ENCODE peak calls at places on chromosomes 4 and X, in six cellular contexts. F is iris pigment epithelial cell, L is RPMI7951, C is choroid plexus epithelial cell, R is amygdala, Z is NCI-H82. U is an unnamed sample.

GRCh38 chrX:39855748-39856129 is 242.0 kb downstream of the BCOR start:
- DNase-seq in F (no peak), L (peak; percentile 76), C (no peak), R (no peak), Z (peak; percentile 81), U (peak; percentile 15)

GRCh38 chr4:41329361-41329760 is 72.6 kb downstream of the UCHL1 start:
- DNase-seq in F (no peak), L (no peak), C (no peak), R (no peak), Z (no peak), U (no peak)

GRCh38 chr4:130395871-130396270 is 1299.9 kb downstream of the C4orf33 start:
- DNase-seq in F (peak; percentile 95), L (peak; percentile 4), C (peak; percentile 90), R (no peak), Z (no peak), U (peak; percentile 73)

GRCh38 chrX:109872021-109872730 is 130.7 kb upstream of the TMEM164 start:
- DNase-seq in F (peak; percentile 8), L (peak; percentile 23), C (peak; percentile 36), R (no peak), Z (no peak), U (peak; percentile 81)

GRCh38 chrX:27966955-27967354 is 14.3 kb downstream of the DCAF8L1 start:
- DNase-seq in F (peak; percentile 82), L (no peak), C (peak; percentile 66), R (no peak), Z (no peak), U (peak; percentile 71)

GRCh38 chr4:162957521-162958143 is 209.1 kb downstream of the NAF1 start:
- DNase-seq in F (no peak), L (no peak), C (no peak), R (no peak), Z (no peak), U (no peak)

GRCh38 chr4:173556398-173557131 is 26.5 kb upstream of the HAND2 start:
- DNase-seq in F (no peak), L (no peak), C (no peak), R (no peak), Z (no peak), U (no peak)

GRCh38 chr4:102268355-102268754 is 76.9 kb downstream of the SLC39A8 start:
- DNase-seq in F (no peak), L (no peak), C (peak; percentile 8), R (no peak), Z (no peak), U (no peak)

GRCh38 chr4:67291639-67292038 is 253.7 kb downstream of the CENPC start:
- DNase-seq in F (no peak), L (no peak), C (no peak), R (no peak), Z (no peak), U (no peak)

GRCh38 chr4:3324093-3324815 is 31.4 kb downstream of the RGS12 start:
- DNase-seq in F (no peak), L (no peak), C (no peak), R (no peak), Z (no peak), U (no peak)

GRCh38 chr4:176436500-176436973 is 116.8 kb downstream of the SPCS3 start:
- DNase-seq in F (peak; percentile 81), L (peak; percentile 91), C (peak; percentile 70), R (no peak), Z (no peak), U (peak; percentile 95)

U was measured in fibroblast of the aortic adventitia.